ENCODE peak calls at places on chromosomes 13 and 19, in four cellular contexts. Z is colonic mucosa; H is effector memory CD4-positive, alpha-beta T cell; J is IMR-90. M is an unnamed sample.

GRCh38 chr13:109744512-109745051 is 41.8 kb downstream of the IRS2 start:
- DNase-seq in Z (peak; percentile 80), H (no peak), J (peak; percentile 92), M (no peak)

GRCh38 chr13:112179421-112179820 is 112.5 kb downstream of the SOX1 start:
- DNase-seq in Z (no peak), H (no peak), J (no peak), M (no peak)

GRCh38 chr19:7931221-7932061 is 5.5 kb upstream of the CTXN1 start:
- DNase-seq in Z (no peak), H (no peak), J (no peak), M (no peak)

GRCh38 chr13:43516401-43516826 is 270.4 kb downstream of the ENOX1 start:
- DNase-seq in Z (no peak), H (no peak), J (peak; percentile 58), M (no peak)

GRCh38 chr13:100544866-100545683 is 43.5 kb downstream of the GGACT start:
- DNase-seq in Z (no peak), H (no peak), J (no peak), M (no peak)

GRCh38 chr13:91017031-91017668 is 330.3 kb upstream of the MIR17HG start:
- DNase-seq in Z (peak; percentile 24), H (no peak), J (peak; percentile 9), M (no peak)

GRCh38 chr19:48713041-48713863 is 6.3 kb downstream of the MAMSTR start:
- DNase-seq in Z (no peak), H (no peak), J (peak; percentile 31), M (no peak)

GRCh38 chr19:43664008-43664407 is 6.0 kb downstream of the PLAUR start:
- DNase-seq in Z (no peak), H (peak; percentile 59), J (no peak), M (no peak)

GRCh38 chr13:21924958-21925357 is 254.1 kb downstream of the FGF9 start:
- DNase-seq in Z (no peak), H (no peak), J (no peak), M (no peak)

GRCh38 chr19:30109565-30109964 is 167.5 kb downstream of the URI1 start:
- DNase-seq in Z (no peak), H (no peak), J (no peak), M (no peak)

GRCh38 chr13:30308548-30308947 is 1.2 kb upstream of the KATNAL1 start:
- DNase-seq in Z (no peak), H (no peak), J (peak; percentile 41), M (no peak)

GRCh38 chr13:44854264-44855060 is 134.8 kb downstream of the NUFIP1 start:
- DNase-seq in Z (peak; percentile 64), H (no peak), J (peak; percentile 11), M (no peak)

GRCh38 chr13:98916403-98916802 is 61.5 kb downstream of the DOCK9 start:
- DNase-seq in Z (no peak), H (no peak), J (no peak), M (no peak)

GRCh38 chr13:43170497-43170896 is 147.1 kb downstream of the DNAJC15 start:
- DNase-seq in Z (no peak), H (no peak), J (no peak), M (no peak)

DNA sequence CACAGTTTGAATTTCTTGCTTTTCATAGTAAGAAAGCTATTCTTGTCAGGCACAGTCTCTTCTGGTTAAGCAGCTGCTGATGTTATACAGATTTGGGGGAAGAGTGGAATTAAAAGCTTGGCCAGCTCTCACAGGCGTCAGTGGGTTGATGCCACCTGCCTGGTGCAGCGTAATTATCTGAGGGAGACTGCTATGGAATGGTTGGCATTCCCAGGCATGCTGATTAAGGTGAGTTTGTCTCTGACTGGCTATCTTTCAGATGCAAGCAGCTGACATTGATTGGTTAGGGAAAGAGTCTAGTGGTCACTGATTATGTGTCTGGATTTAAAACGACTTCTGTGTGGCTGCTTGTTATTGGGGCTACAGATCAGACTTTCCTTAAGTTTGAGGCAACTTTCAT is 948.4 kb downstream of the UQCRFS1 start:
- DNase-seq in Z (no peak), H (no peak), J (no peak), M (no peak)
- H3K9me3 ChIP-seq in Z (no peaks in the 10 kb centered on the region), H (no peaks in the 10 kb centered on the region), J (peaks cover 15% of the 10 kb centered on the region), M (no peaks in the 10 kb centered on the region)

GRCh38 chr19:11971045-11971444 is 6.2 kb downstream of the ZNF763 start:
- DNase-seq in Z (no peak), H (no peak), J (no peak), M (no peak)
- H3K9me3 ChIP-seq in Z (no peaks in the 10 kb centered on the region), H (no peaks in the 10 kb centered on the region), J (peaks cover 6% of the 10 kb centered on the region), M (no peaks in the 10 kb centered on the region)

GRCh38 chr19:23528376-23528775 is 133.1 kb upstream of the ZNF91 start:
- DNase-seq in Z (no peak), H (no peak), J (no peak), M (no peak)

GRCh38 chr19:23531231-23531790 is 136.0 kb upstream of the ZNF91 start:
- DNase-seq in Z (no peak), H (no peak), J (no peak), M (no peak)

GRCh38 chr19:23526302-23526701 is 131.0 kb upstream of the ZNF91 start:
- DNase-seq in Z (no peak), H (no peak), J (no peak), M (no peak)

GRCh38 chr19:23525265-23525862 is 130.1 kb upstream of the ZNF91 start:
- DNase-seq in Z (peak; percentile 62), H (no peak), J (no peak), M (no peak)

DNA sequence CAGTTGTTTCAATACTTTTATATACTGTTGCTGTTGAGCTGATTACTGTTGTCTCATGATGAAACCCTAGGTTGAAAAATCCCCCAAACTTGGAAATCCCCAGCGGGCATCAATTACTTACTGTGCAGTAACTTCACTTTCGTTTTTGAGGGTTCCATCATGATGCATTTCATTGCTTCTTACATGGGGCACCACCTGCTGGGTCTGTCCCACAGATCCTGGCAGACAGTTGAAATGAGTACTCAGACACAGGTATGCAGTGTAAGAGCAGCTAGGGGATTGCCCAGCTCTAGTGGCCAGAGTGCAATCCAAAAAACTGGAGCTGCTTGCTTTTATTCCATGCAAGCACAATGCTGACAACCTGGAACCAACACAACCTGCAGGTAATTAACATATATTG is 132.5 kb upstream of the ZNF91 start:
- DNase-seq in Z (no peak), H (no peak), J (no peak), M (no peak)
- H3K9me3 ChIP-seq in Z (no peaks in the 10 kb centered on the region), H (no peaks in the 10 kb centered on the region), J (peaks cover 12% of the 10 kb centered on the region), M (no peaks in the 10 kb centered on the region)

GRCh38 chr13:26295812-26296211 is 41.9 kb downstream of the CDK8 start:
- DNase-seq in Z (no peak), H (no peak), J (no peak), M (no peak)
- H3K9me3 ChIP-seq in Z (no peaks in the 10 kb centered on the region), H (no peaks in the 10 kb centered on the region), J (no peaks in the 10 kb centered on the region), M (no peaks in the 10 kb centered on the region)

GRCh38 chr19:37007587-37008220 is 70.5 kb upstream of the ZNF420 start:
- DNase-seq in Z (peak; percentile 41), H (peak; percentile 4), J (no peak), M (no peak)
- H3K9me3 ChIP-seq in Z (no peaks in the 10 kb centered on the region), H (peaks cover 19% of the 10 kb centered on the region), J (peaks cover 52% of the 10 kb centered on the region), M (no peaks in the 10 kb centered on the region)

DNA sequence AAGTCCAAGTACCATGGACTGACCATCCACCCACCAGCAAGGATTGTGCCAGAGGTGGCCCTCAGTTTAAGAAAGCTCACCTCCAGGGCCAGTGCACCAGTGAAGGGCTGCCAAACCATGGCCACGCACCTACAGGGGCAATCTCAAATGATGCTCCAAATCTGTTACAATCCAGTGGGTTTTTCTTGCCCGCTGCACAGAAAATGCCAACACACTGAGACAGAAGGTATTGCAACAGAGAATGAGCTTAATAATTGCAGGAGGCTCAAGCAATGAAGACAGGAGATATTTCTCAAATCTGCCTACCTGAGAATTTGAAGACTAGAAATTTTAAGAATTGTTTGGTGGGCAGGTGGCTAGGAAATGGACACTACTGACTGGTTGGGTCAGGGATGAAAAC is 22.0 kb downstream of the CEACAM7 start:
- DNase-seq in Z (no peak), H (no peak), J (no peak), M (no peak)
- H3K9me3 ChIP-seq in Z (no peaks in the 10 kb centered on the region), H (no peaks in the 10 kb centered on the region), J (peaks cover 9% of the 10 kb centered on the region), M (peaks cover 9% of the 10 kb centered on the region)

DNA sequence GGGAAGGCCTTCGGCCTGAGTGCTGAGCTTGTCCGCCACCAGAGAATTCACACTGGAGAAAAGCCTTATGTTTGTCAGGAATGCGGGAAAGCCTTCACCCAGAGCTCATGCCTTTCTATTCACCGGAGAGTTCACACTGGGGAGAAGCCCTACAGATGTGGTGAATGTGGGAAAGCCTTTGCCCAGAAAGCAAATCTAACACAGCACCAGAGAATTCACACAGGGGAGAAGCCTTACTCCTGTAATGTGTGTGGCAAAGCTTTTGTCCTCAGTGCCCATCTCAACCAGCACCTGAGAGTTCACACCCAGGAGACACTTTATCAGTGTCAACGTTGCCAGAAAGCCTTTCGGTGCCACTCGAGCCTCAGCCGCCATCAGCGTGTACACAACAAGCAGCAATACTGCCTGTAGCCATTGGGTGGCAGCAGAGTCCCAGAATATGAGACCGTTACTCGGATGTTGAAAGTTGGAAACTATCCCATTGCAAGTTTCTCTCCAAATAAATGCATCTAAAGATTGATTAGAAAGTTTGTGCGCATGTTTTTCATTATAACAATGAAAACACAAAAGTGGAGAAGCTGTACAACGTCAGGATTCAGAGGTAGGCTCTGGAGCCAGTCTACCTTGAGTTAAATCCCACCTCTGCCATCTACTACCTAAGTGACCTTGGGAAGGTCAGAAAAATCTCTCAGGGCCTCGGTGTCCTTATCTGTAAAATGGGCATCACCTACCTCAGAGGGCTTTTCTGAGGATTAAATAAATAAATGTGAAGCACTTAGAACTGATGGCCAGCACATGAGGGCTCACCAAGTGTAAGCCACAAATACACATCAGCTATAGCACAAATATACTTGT is 21.1 kb downstream of the ZNF473 start:
- DNase-seq in Z (peak; percentile 63), H (peak; percentile 29), J (peak; percentile 18), M (peak; percentile 63)
- H3K9me3 ChIP-seq in Z (peaks cover 7% of the 10 kb centered on the region), H (peaks cover 7% of the 10 kb centered on the region), J (peaks cover 55% of the 10 kb centered on the region), M (peaks cover 6% of the 10 kb centered on the region)